ENCODE peak calls at places on chromosomes 3 and 15, in ten cellular contexts. O is esophagus squamous epithelium, R is colonic mucosa, P is heart right ventricle, H is GM23248, B is fibroblast of lung, T is endothelial cell of umbilical vein, Q is small intestine, V is OCI-LY7, D is upper lobe of right lung. S is an unnamed sample.

GRCh38 chr15:66615175-66615495 is 49.3 kb upstream of the LCTL start:
- DNase-seq in O (no peak), R (no peak), P (no peak), H (no peak), B (no peak), T (no peak), Q (no peak), V (no peak), D (no peak), S (no peak)

GRCh38 chr3:116473602-116474001 is 28.3 kb upstream of the LSAMP start:
- DNase-seq in O (no peak), R (no peak), P (no peak), H (peak; percentile 11), B (peak; percentile 4), T (no peak), Q (no peak), V (no peak), D (no peak), S (no peak)

GRCh38 chr3:48306860-48307530 is 26.5 kb downstream of the SPINK8 start:
- DNase-seq in O (no peak), R (no peak), P (no peak), H (no peak), B (no peak), T (no peak), Q (no peak), V (peak; percentile 61), D (no peak), S (no peak)

GRCh38 chr3:94301346-94301745 is 238.5 kb downstream of the NSUN3 start:
- DNase-seq in O (no peak), R (no peak), P (no peak), H (peak; percentile 26), B (no peak), T (no peak), Q (no peak), V (no peak), D (no peak), S (no peak)

GRCh38 chr15:56261854-56262509 is 18.3 kb upstream of the RFX7 start:
- DNase-seq in O (no peak), R (peak; percentile 62), P (no peak), H (peak; percentile 50), B (no peak), T (no peak), Q (peak; percentile 85), V (no peak), D (no peak), S (no peak)

GRCh38 chr3:183058351-183058750 is 40.9 kb downstream of the MCCC1 start:
- DNase-seq in O (no peak), R (no peak), P (no peak), H (no peak), B (no peak), T (no peak), Q (no peak), V (no peak), D (no peak), S (no peak)

GRCh38 chr3:100650651-100651611 is 41.5 kb downstream of the ADGRG7 start:
- DNase-seq in O (no peak), R (no peak), P (no peak), H (peak; percentile 89), B (peak; percentile 74), T (peak; percentile 79), Q (no peak), V (peak; percentile 10), D (no peak), S (no peak)

GRCh38 chr3:116059421-116060096 is 385.7 kb downstream of the LSAMP start:
- DNase-seq in O (no peak), R (no peak), P (no peak), H (peak; percentile 85), B (peak; percentile 74), T (no peak), Q (no peak), V (no peak), D (no peak), S (no peak)

GRCh38 chr15:66743204-66743603 is 41.2 kb downstream of the SMAD6 start:
- DNase-seq in O (no peak), R (no peak), P (no peak), H (no peak), B (no peak), T (no peak), Q (no peak), V (no peak), D (no peak), S (no peak)

GRCh38 chr15:66619152-66619903 is 53.5 kb upstream of the LCTL start:
- DNase-seq in O (no peak), R (peak; percentile 85), P (peak; percentile 76), H (peak; percentile 92), B (peak; percentile 67), T (peak; percentile 72), Q (peak; percentile 71), V (peak; percentile 74), D (peak; percentile 86), S (peak; percentile 76)

GRCh38 chr3:49462222-49462621 is 7.8 kb upstream of the DAG1 start:
- DNase-seq in O (no peak), R (no peak), P (no peak), H (peak; percentile 81), B (no peak), T (no peak), Q (no peak), V (no peak), D (no peak), S (no peak)

GRCh38 chr3:49456417-49456816 is 13.7 kb upstream of the DAG1 start:
- DNase-seq in O (no peak), R (no peak), P (no peak), H (no peak), B (no peak), T (no peak), Q (no peak), V (no peak), D (no peak), S (no peak)

GRCh38 chr3:49460956-49461355 is 9.1 kb upstream of the DAG1 start:
- DNase-seq in O (no peak), R (no peak), P (no peak), H (no peak), B (no peak), T (no peak), Q (no peak), V (no peak), D (no peak), S (no peak)

GRCh38 chr3:49461443-49462171 is 8.5 kb upstream of the DAG1 start:
- DNase-seq in O (no peak), R (no peak), P (no peak), H (peak; percentile 49), B (no peak), T (no peak), Q (peak; percentile 45), V (no peak), D (no peak), S (no peak)

GRCh38 chr3:49460188-49460885 is 9.7 kb upstream of the DAG1 start:
- DNase-seq in O (no peak), R (no peak), P (no peak), H (no peak), B (no peak), T (no peak), Q (no peak), V (no peak), D (no peak), S (no peak)
- H3K4me1 ChIP-seq in O (peaks cover 16% of the 10 kb centered on the region), R (peaks cover 6% of the 10 kb centered on the region), P (peaks cover 36% of the 10 kb centered on the region), H (peaks cover 20% of the 10 kb centered on the region), B (peaks cover 11% of the 10 kb centered on the region), T (no peaks in the 10 kb centered on the region), Q (no peaks in the 10 kb centered on the region), V (no peaks in the 10 kb centered on the region), D (peaks cover 8% of the 10 kb centered on the region), S (no peaks in the 10 kb centered on the region)

GRCh38 chr3:105793040-105793439 is 75.8 kb downstream of the CBLB start:
- DNase-seq in O (no peak), R (no peak), P (no peak), H (no peak), B (no peak), T (no peak), Q (no peak), V (no peak), D (no peak), S (no peak)
- H3K27ac ChIP-seq in O (peak overlapping the region; percentile 49), R (no peak overlapping the region), P (peak overlapping the region; percentile 75), H (peak overlapping the region; percentile 94), B (peak overlapping the region; percentile 49), T (no peak overlapping the region), Q (peak overlapping the region; percentile 34), V (no peak overlapping the region), D (no peak overlapping the region), S (peak overlapping the region; percentile 65)

GRCh38 chr3:167735233-167736107 is at the start of gene SERPINI1:
- DNase-seq in O (peak; percentile 57), R (peak; percentile 92), P (peak; percentile 91), H (peak; percentile 97), B (peak; percentile 90), T (peak; percentile 83), Q (peak; percentile 94), V (peak; percentile 94), D (peak; percentile 91), S (peak; percentile 90)
- H3K4me1 ChIP-seq in O (peaks cover 14% of the 10 kb centered on the region), R (peaks cover 4% of the 10 kb centered on the region), P (peaks cover 45% of the 10 kb centered on the region), H (peaks cover 17% of the 10 kb centered on the region), B (peaks cover 2% of the 10 kb centered on the region), T (peaks cover 10% of the 10 kb centered on the region), Q (peaks cover 4% of the 10 kb centered on the region), V (peaks cover 49% of the 10 kb centered on the region), D (peaks cover 20% of the 10 kb centered on the region), S (no peaks in the 10 kb centered on the region)

GRCh38 chr3:157074490-157074889 is 85.5 kb downstream of the CCNL1 start:
- DNase-seq in O (no peak), R (no peak), P (no peak), H (no peak), B (no peak), T (no peak), Q (no peak), V (no peak), D (no peak), S (no peak)

GRCh38 chr3:157073810-157074209 is 86.1 kb downstream of the CCNL1 start:
- DNase-seq in O (no peak), R (no peak), P (no peak), H (peak; percentile 93), B (peak; percentile 53), T (peak; percentile 20), Q (no peak), V (no peak), D (no peak), S (no peak)

GRCh38 chr3:157078131-157078835 is 81.7 kb downstream of the CCNL1 start:
- DNase-seq in O (no peak), R (no peak), P (no peak), H (peak; percentile 62), B (no peak), T (no peak), Q (no peak), V (no peak), D (no peak), S (no peak)

GRCh38 chr3:157077565-157077991 is 82.4 kb downstream of the CCNL1 start:
- DNase-seq in O (no peak), R (peak; percentile 17), P (no peak), H (peak; percentile 76), B (no peak), T (no peak), Q (no peak), V (no peak), D (no peak), S (no peak)

DNA sequence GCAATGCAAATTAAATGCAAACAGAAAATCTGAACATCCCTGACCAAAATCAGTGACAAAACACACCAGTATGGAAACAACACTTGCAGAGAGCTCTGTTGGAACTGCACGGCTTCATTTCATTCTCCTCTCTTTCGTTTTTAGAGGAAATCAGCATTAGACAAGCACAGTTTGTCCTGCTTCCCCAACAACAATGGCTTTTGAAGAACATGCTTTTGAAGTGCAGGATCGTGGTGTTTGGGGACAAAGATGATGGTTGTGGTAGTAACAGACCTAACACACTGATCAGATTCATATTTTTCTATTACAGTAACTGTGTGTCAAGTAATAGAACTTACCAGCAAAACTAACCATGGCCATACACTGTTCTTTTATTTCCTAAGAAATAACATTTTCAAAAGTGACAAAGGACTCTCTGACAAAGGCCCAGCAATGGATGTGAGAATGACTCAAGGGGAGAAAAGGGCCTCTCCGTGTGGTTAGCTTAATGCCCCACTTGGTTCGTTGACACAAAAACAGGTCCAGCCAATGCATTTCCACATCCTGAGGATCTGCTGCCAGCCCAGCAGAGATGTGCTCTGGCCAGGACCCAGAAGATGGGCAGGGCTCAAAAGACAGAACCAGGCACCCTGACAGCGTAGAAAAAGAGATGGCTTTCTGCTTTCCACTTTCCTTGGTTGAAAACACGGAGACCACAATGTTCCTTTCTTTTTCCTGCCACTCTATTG is 84.1 kb downstream of the CCNL1 start:
- DNase-seq in O (no peak), R (no peak), P (no peak), H (peak; percentile 82), B (no peak), T (no peak), Q (no peak), V (no peak), D (no peak), S (no peak)
- H3K27ac ChIP-seq in O (peak overlapping the region; percentile 18), R (no peak overlapping the region), P (no peak overlapping the region), H (peak overlapping the region; percentile 40), B (no peak overlapping the region), T (no peak overlapping the region), Q (peak overlapping the region; percentile 22), V (no peak overlapping the region), D (no peak overlapping the region), S (peak overlapping the region; percentile 83)

S was measured in uterus.